ENCODE peak calls at places on chromosomes 11 and 22, in six cellular contexts. Q, P, N, O, F and J are unnamed samples.

GRCh38 chr11:36352919-36353318 is 56.8 kb downstream of the PRR5L start:
- DNase-seq in N (no peak), F (no peak), O (no peak), P (no peak), Q (no peak), J (no peak)

GRCh38 chr22:35540600-35541253 is at the start of gene RASD2:
- DNase-seq in Q (no peak), F (peak), N (peak), O (no peak), P (peak), J (peak)

GRCh38 chr11:60018058-60018457 is 1.1 kb downstream of the OOSP4B start:
- DNase-seq in F (no peak), N (no peak), O (no peak), P (no peak), Q (no peak), J (no peak)

GRCh38 chr11:61609970-61610347 is 29.1 kb upstream of the SYT7 start:
- DNase-seq in O (peak), F (peak), Q (no peak), P (no peak), N (no peak), J (no peak)

GRCh38 chr11:125330462-125331325 is 165.4 kb downstream of the FEZ1 start:
- DNase-seq in O (no peak), N (no peak), Q (no peak), P (no peak), F (no peak), J (no peak)

GRCh38 chr22:44352378-44353062 is 39.8 kb upstream of the SHISAL1 start:
- DNase-seq in O (no peak), Q (peak), N (no peak), F (no peak), P (no peak), J (no peak)

GRCh38 chr11:34977039-34977906 is 60.9 kb downstream of the PDHX start:
- DNase-seq in Q (no peak), O (no peak), F (no peak), P (no peak), N (no peak), J (peak)

GRCh38 chr22:40666151-40666848 is 13.0 kb upstream of the MCHR1 start:
- DNase-seq in N (no peak), P (peak), F (peak), Q (no peak), O (no peak), J (no peak)

GRCh38 chr11:99277281-99277680 is 256.5 kb downstream of the CNTN5 start:
- DNase-seq in O (no peak), F (no peak), Q (no peak), P (no peak), N (no peak), J (no peak)

GRCh38 chr11:86193297-86194095 is 51.1 kb upstream of the EED start:
- DNase-seq in F (peak), N (peak), P (peak), O (peak), Q (peak), J (peak)

GRCh38 chr22:32518351-32518750 is 43.7 kb downstream of the FBXO7 start:
- DNase-seq in Q (no peak), N (no peak), F (no peak), P (no peak), O (no peak), J (no peak)

GRCh38 chr11:117265745-117266144 is 25.4 kb upstream of the BACE1-AS start:
- DNase-seq in F (no peak), Q (no peak), P (no peak), N (no peak), O (no peak), J (no peak)

GRCh38 chr11:129313588-129314288 is 61.9 kb upstream of the BARX2 start:
- DNase-seq in Q (no peak), N (no peak), P (no peak), O (no peak), F (no peak), J (no peak)

GRCh38 chr11:118859995-118860394 is 23.7 kb upstream of the CXCR5 start:
- DNase-seq in Q (no peak), F (no peak), O (no peak), N (no peak), P (no peak), J (no peak)

GRCh38 chr11:8719260-8720190 is 36.9 kb downstream of the RPL27A start:
- DNase-seq in Q (no peak), N (peak), F (no peak), O (no peak), P (peak), J (peak)

GRCh38 chr11:116862101-116862637 is 24.7 kb upstream of the APOA1 start:
- DNase-seq in N (no peak), P (no peak), F (no peak), Q (no peak), O (no peak), J (no peak)

GRCh38 chr22:41862530-41863266 is 29.8 kb downstream of the SREBF2 start:
- DNase-seq in P (no peak), N (no peak), F (peak), O (no peak), Q (no peak), J (no peak)

GRCh38 chr11:109508943-109509342 is 87.0 kb downstream of the C11orf87 start:
- DNase-seq in F (no peak), P (no peak), N (no peak), O (no peak), Q (no peak), J (no peak)

GRCh38 chr11:32852142-32852541 is 22.4 kb downstream of the PRRG4 start:
- DNase-seq in P (no peak), F (no peak), Q (no peak), O (no peak), N (no peak), J (no peak)

GRCh38 chr11:33735426-33736147 is 636 bp downstream of the CD59 start:
- DNase-seq in N (no peak), O (peak), F (peak), P (no peak), Q (peak), J (no peak)

GRCh38 chr11:106447631-106448191 is 370.2 kb downstream of the AASDHPPT start:
- DNase-seq in P (no peak), N (no peak), Q (no peak), F (no peak), O (no peak), J (no peak)

GRCh38 chr11:92222701-92223100 is 1.9 kb upstream of the FAT3 start:
- DNase-seq in O (no peak), F (no peak), N (peak), Q (no peak), P (no peak), J (no peak)

GRCh38 chr11:475941-476340 is 25.9 kb downstream of the PTDSS2 start:
- DNase-seq in N (no peak), P (no peak), F (no peak), O (no peak), Q (no peak), J (no peak)

GRCh38 chr11:70854891-70855556 is 397.4 kb downstream of the SHANK2 start:
- DNase-seq in N (no peak), P (no peak), O (no peak), Q (no peak), F (peak), J (no peak)

GRCh38 chr11:19955660-19956059 is 204.6 kb downstream of the DBX1 start:
- DNase-seq in O (no peak), F (no peak), Q (no peak), N (no peak), P (no peak), J (no peak)

GRCh38 chr11:117059611-117060010 is 38.6 kb downstream of the SIK3 start:
- DNase-seq in P (no peak), Q (no peak), O (no peak), F (no peak), N (no peak), J (no peak)

GRCh38 chr11:120028181-120028935 is 109.6 kb downstream of the TRIM29 start:
- DNase-seq in Q (no peak), P (no peak), N (no peak), F (no peak), O (no peak), J (no peak)

GRCh38 chr22:18068991-18069390 is 8.8 kb upstream of the PEX26 start:
- DNase-seq in P (no peak), O (no peak), N (no peak), F (no peak), Q (no peak), J (no peak)

GRCh38 chr22:18068381-18068988 is 9.3 kb upstream of the PEX26 start:
- DNase-seq in O (no peak), F (peak), P (peak), Q (no peak), N (no peak), J (no peak)

GRCh38 chr22:18070041-18070440 is 7.7 kb upstream of the PEX26 start:
- DNase-seq in F (no peak), P (no peak), Q (no peak), O (no peak), N (no peak), J (no peak)

GRCh38 chr22:18071968-18072310 is 5.9 kb upstream of the PEX26 start:
- DNase-seq in Q (no peak), O (no peak), P (no peak), N (no peak), F (no peak), J (no peak)

GRCh38 chr22:18070556-18071306 is 7.1 kb upstream of the PEX26 start:
- DNase-seq in Q (no peak), N (no peak), O (no peak), P (no peak), F (no peak), J (peak)
- TF ChIP-seq CTCF in Q (no peak), N (peak), O (no peak), P (no peak), F (peak), J (peak)

GRCh38 chr11:64882243-64882642 is 3.8 kb upstream of the EHD1 start:
- DNase-seq in P (no peak), N (no peak), F (no peak), Q (no peak), O (no peak), J (no peak)
- H3K27ac ChIP-seq in P (peak), N (no peak), F (no peak), Q (no peak), O (peak), J (peak)

GRCh38 chr22:38513063-38513462 is 7.0 kb upstream of the DDX17 start:
- DNase-seq in N (peak), Q (no peak), F (peak), P (no peak), O (no peak), J (no peak)
- TF ChIP-seq CTCF in N (peak), Q (no peak), F (no peak), P (peak), O (no peak), J (no peak)

GRCh38 chr11:80320226-80320625 is 879.4 kb upstream of the TENM4 start:
- DNase-seq in N (no peak), Q (no peak), P (no peak), O (no peak), F (no peak), J (no peak)
- H3K27ac ChIP-seq in N (no peak), Q (no peak), P (no peak), O (no peak), F (no peak), J (no peak)

DNA sequence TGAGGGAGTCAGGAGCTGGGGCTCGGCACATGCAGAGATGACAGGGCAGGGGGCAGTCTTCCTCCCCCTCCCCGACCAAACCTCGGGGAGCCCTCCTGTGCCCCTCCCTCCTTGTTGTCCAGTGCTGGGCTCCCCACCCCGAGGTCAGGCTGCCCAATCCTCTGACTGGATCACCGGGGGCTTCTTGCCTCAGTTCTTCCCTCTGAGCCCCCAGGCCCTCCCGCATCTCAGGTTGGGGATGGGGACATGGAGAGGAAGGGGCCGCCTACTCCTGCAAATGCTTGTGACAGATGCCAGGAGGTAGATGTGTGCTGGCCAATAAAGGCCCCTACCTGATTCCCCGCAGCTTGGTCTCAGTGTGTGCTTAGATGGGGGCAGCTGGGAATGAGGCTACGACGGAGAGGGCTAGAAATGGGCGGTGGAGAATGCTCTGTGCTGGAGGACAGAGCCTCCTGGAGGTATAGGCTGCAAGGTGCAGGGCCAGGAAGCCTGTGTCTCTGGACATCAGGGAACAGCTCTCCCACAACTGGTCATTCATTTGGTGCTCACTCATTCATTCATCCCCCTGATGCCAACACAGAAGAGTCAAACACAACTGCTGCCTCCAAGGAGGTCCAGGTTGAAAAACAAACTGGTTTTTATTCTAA is 8.4 kb downstream of the RHBDD3 start:
- DNase-seq in F (no peak), P (no peak), O (no peak), Q (no peak), N (no peak), J (no peak)
- TF ChIP-seq CTCF in F (no peak), P (no peak), O (no peak), Q (no peak), N (peak), J (no peak)

GRCh38 chr11:134728186-134728585 is 316.1 kb upstream of the B3GAT1 start:
- DNase-seq in O (no peak), Q (no peak), F (no peak), P (no peak), N (no peak), J (no peak)

GRCh38 chr11:134730596-134731538 is 318.8 kb upstream of the B3GAT1 start:
- DNase-seq in O (no peak), N (no peak), P (no peak), F (peak), Q (no peak), J (no peak)

GRCh38 chr11:134731562-134731961 is 319.5 kb upstream of the B3GAT1 start:
- DNase-seq in Q (no peak), O (no peak), F (peak), P (no peak), N (no peak), J (no peak)

GRCh38 chr11:134727636-134728035 is 315.6 kb upstream of the B3GAT1 start:
- DNase-seq in N (no peak), Q (no peak), P (no peak), O (no peak), F (no peak), J (no peak)

GRCh38 chr11:134730096-134730495 is 318.1 kb upstream of the B3GAT1 start:
- DNase-seq in Q (no peak), F (no peak), O (no peak), P (no peak), N (no peak), J (no peak)
- H3K27ac ChIP-seq in Q (no peak), F (no peak), O (no peak), P (no peak), N (no peak), J (no peak)

DNA sequence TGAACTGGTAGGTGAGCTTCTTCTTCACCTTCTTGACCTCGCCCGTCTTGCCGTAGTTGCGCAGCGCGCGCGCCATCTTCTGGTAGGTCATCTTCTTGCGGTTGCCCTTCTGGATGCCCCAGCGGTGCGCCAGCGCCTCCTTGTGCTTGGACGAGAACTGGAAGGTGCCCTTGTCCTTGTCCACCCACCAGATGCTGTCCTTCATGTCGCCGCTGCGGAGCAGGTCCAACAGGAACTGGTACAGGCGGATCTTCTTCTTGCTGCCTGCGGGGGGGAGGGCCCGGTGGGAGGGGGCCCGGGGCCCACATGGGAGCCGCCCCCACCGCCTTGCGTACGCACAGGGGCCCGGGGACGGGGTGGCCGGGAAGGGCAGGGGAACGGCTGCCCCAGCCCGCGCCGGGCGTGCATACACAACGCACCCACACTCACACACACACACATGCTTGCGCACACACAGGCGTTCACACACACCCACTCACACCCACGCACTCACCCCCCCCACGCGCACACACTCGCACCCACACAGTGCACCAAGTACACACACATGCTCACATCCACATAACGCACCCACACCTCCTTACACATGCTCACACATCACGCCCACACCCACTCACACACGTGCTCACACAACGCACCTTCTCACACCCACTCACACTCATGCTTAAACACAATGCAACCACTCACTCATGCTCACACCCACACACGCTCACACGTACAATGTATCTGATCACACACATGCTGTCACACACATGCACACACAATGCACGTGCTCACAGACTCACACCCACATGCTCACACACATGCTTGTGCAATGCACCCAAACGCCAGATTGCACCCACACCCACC is 3.0 kb upstream of the MYBPC3 start:
- DNase-seq in O (peak), N (peak), F (peak), P (peak), Q (peak), J (peak)
- TF ChIP-seq CTCF in O (peak), N (peak), F (peak), P (peak), Q (peak), J (peak)

GRCh38 chr11:133930767-133931448 is 25.9 kb downstream of the IGSF9B start:
- DNase-seq in Q (no peak), N (no peak), F (peak), P (no peak), O (no peak), J (no peak)

GRCh38 chr11:133928628-133929059 is 28.1 kb downstream of the IGSF9B start:
- DNase-seq in P (no peak), Q (no peak), F (no peak), N (no peak), O (peak), J (peak)

GRCh38 chr11:133927690-133928627 is 28.8 kb downstream of the IGSF9B start:
- DNase-seq in N (peak), P (peak), Q (no peak), F (peak), O (peak), J (peak)

GRCh38 chr11:133930053-133930766 is 26.6 kb downstream of the IGSF9B start:
- DNase-seq in N (no peak), Q (no peak), F (no peak), O (no peak), P (no peak), J (no peak)

GRCh38 chr11:133929401-133930052 is 27.2 kb downstream of the IGSF9B start:
- DNase-seq in N (no peak), P (no peak), O (no peak), Q (no peak), F (no peak), J (no peak)
- H3K27ac ChIP-seq in N (no peak), P (no peak), O (no peak), Q (no peak), F (no peak), J (no peak)

GRCh38 chr11:103035656-103036434 is 56.1 kb downstream of the DCUN1D5 start:
- DNase-seq in F (peak), P (peak), Q (no peak), N (peak), O (no peak), J (peak)
- TF ChIP-seq CTCF in F (peak), P (peak), Q (peak), N (peak), O (peak), J (peak)

DNA sequence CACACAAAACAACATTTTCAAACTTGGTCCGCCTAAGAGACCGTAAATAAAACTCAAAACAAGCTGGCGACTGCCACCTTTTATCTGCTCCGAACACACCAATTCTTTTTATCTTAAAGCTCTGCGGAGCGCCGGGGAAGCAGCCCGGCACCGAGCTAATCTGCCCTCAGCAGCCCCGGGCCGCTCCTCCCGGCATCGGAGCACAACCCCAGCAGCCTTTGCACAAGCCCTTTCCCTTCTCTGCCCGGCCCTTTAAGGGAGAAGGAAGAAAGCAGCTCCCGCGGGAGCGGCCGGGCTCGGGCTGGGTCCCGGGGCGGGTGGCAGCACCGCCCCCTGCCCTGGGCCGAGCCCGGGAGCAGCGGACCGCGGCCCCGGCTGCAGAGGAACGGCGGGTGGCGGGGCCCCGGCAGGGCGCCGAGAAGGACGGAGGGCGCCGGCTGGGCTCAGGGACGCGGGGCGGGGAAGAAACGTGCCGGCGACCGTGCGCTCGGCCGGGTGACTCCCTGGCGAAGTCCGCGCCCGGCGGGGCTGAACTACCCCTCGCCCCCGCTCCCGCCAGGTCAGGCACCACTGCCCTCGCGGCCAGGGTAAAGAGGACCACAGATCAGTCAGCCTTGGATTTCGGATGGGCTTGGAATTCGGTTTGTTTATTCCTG is 133.5 kb upstream of the C11orf58 start:
- DNase-seq in N (peak), F (peak), P (peak), Q (peak), O (peak), J (no peak)
- H3K27ac ChIP-seq in N (peak), F (peak), P (peak), Q (peak), O (peak), J (peak)